ENCODE peak calls at places on chromosome 20, in seven cellular contexts. K is psoas muscle; Q is stimulated activated CD4-positive, alpha-beta T cell treated with anti-CD3 and anti-CD28 coated beads, Interleukin-4, amount 100 ng/mL, for 1 hour; V is choroid plexus epithelial cell; C is NCI-H2029 treated with DMSO at 0.1 percent for 48 hours; E is CMK; U is H54. X is an unnamed sample.

GRCh38 chr20:25273046-25273445 is 25.2 kb downstream of the PYGB start:
- DNase-seq in U (no peak), Q (no peak), C (no peak), K (peak), E (no peak), V (no peak), X (no peak)

GRCh38 chr20:61397146-61397545 is 145.1 kb downstream of the CDH4 start:
- DNase-seq in U (no peak), C (no peak), V (no peak), E (no peak), K (no peak), Q (no peak), X (no peak)

GRCh38 chr20:53023717-53024116 is 51.6 kb downstream of the TSHZ2 start:
- DNase-seq in K (no peak), E (no peak), V (no peak), U (no peak), C (peak), Q (no peak), X (no peak)

GRCh38 chr20:51089272-51089671 is 66.4 kb upstream of the KCNG1 start:
- DNase-seq in V (no peak), U (no peak), E (no peak), C (no peak), Q (no peak), K (no peak), X (no peak)

GRCh38 chr20:61746781-61747180 is 318.9 kb downstream of the TAF4 start:
- DNase-seq in C (no peak), K (no peak), U (no peak), V (no peak), E (no peak), Q (no peak), X (no peak)

GRCh38 chr20:57579898-57580447 is 19.1 kb downstream of the PCK1 start:
- DNase-seq in C (no peak), K (no peak), U (no peak), E (no peak), V (no peak), Q (no peak), X (no peak)

GRCh38 chr20:56391037-56391436 is 978 bp downstream of the AURKA start:
- DNase-seq in Q (no peak), K (no peak), V (no peak), U (no peak), E (no peak), C (no peak), X (no peak)

GRCh38 chr20:5135363-5136012 is 8.7 kb downstream of the CDS2 start:
- DNase-seq in Q (no peak), C (no peak), V (no peak), E (no peak), K (no peak), U (no peak), X (no peak)

GRCh38 chr20:57998276-57998675 is 230.2 kb downstream of the ANKRD60 start:
- DNase-seq in U (no peak), C (no peak), E (no peak), Q (no peak), V (no peak), K (no peak), X (no peak)

GRCh38 chr20:36848078-36848660 is 27.8 kb upstream of the TLDC2 start:
- DNase-seq in V (peak), C (no peak), U (peak), Q (no peak), E (no peak), K (peak), X (no peak)

GRCh38 chr20:44057698-44058675 is 129.0 kb downstream of the JPH2 start:
- DNase-seq in V (no peak), Q (no peak), E (no peak), C (peak), K (no peak), U (no peak), X (no peak)

GRCh38 chr20:63014710-63015109 is 7.9 kb upstream of the BHLHE23 start:
- DNase-seq in U (no peak), V (no peak), K (no peak), Q (no peak), C (no peak), E (no peak), X (no peak)

GRCh38 chr20:18263723-18264122 is 24.6 kb upstream of the ZNF133 start:
- DNase-seq in K (no peak), U (no peak), E (no peak), C (no peak), Q (no peak), V (peak), X (no peak)

GRCh38 chr20:38217791-38218565 is 42.6 kb downstream of the KIAA1755 start:
- DNase-seq in C (no peak), Q (no peak), U (peak), E (no peak), K (peak), V (peak), X (no peak)

GRCh38 chr20:63176448-63177133 is 39.3 kb downstream of the YTHDF1 start:
- DNase-seq in U (no peak), E (no peak), V (no peak), Q (no peak), K (no peak), C (no peak), X (no peak)

GRCh38 chr20:59242714-59243626 is 57.4 kb upstream of the EDN3 start:
- DNase-seq in Q (no peak), U (no peak), C (no peak), K (no peak), E (no peak), V (no peak), X (no peak)

GRCh38 chr20:23270427-23270911 is 80.1 kb upstream of the NXT1 start:
- DNase-seq in E (no peak), U (no peak), Q (no peak), V (peak), C (no peak), K (no peak), X (no peak)